ENCODE peak calls at places on chromosomes 4 and X, in six cellular contexts. P is mammary epithelial cell, N is psoas muscle, X is fibroblast of pulmonary artery, O is astrocyte, J is ovary. U is an unnamed sample.
A peak's percentile ranks its signal among the peaks of the same experiment; 100 is the strongest.

GRCh38 chrX:38770152-38770551 is 31.1 kb upstream of the MID1IP1 start:
- DNase-seq in P (no peak), N (no peak), X (no peak), O (no peak), J (no peak), U (no peak)

GRCh38 chr4:8770518-8771257 is 101.0 kb downstream of the HMX1 start:
- DNase-seq in P (no peak), N (peak; percentile 15), X (no peak), O (no peak), J (no peak), U (no peak)

GRCh38 chr4:2923141-2923551 is 40.1 kb downstream of the NOP14 start:
- DNase-seq in P (peak; percentile 55), N (no peak), X (peak; percentile 72), O (peak; percentile 51), J (peak; percentile 16), U (no peak)

GRCh38 chrX:40152173-40152705 is 54.5 kb upstream of the BCOR start:
- DNase-seq in P (no peak), N (peak; percentile 71), X (no peak), O (no peak), J (peak; percentile 50), U (no peak)

GRCh38 chrX:102154218-102154860 is 1.4 kb downstream of the BEX5 start:
- DNase-seq in P (no peak), N (no peak), X (no peak), O (no peak), J (peak; percentile 37), U (no peak)

GRCh38 chr4:85086721-85087120 is 120.2 kb upstream of the WDFY3 start:
- DNase-seq in P (no peak), N (no peak), X (no peak), O (no peak), J (no peak), U (no peak)

GRCh38 chr4:138588501-138588900 is 346.4 kb upstream of the SLC7A11 start:
- DNase-seq in P (no peak), N (no peak), X (no peak), O (no peak), J (no peak), U (no peak)

GRCh38 chrX:72371405-72371804 is 65.7 kb upstream of the CITED1 start:
- DNase-seq in P (no peak), N (no peak), X (no peak), O (no peak), J (no peak), U (no peak)

GRCh38 chr4:105548483-105548882 is 3.9 kb upstream of the ARHGEF38 start:
- DNase-seq in P (peak; percentile 84), N (no peak), X (no peak), O (no peak), J (no peak), U (no peak)

GRCh38 chr4:168797738-168798375 is 212.2 kb downstream of the CBR4 start:
- DNase-seq in P (no peak), N (no peak), X (no peak), O (no peak), J (no peak), U (no peak)

GRCh38 chr4:26288308-26288982 is 32.4 kb upstream of the RBPJ start:
- DNase-seq in P (no peak), N (no peak), X (peak; percentile 45), O (peak; percentile 41), J (no peak), U (no peak)

GRCh38 chrX:14712096-14712495 is 160.8 kb downstream of the FANCB start:
- DNase-seq in P (no peak), N (no peak), X (no peak), O (no peak), J (no peak), U (no peak)

GRCh38 chr4:124066579-124066978 is 646.0 kb downstream of the ANKRD50 start:
- DNase-seq in P (no peak), N (no peak), X (no peak), O (no peak), J (no peak), U (no peak)

GRCh38 chr4:36587909-36588472 is 306.6 kb downstream of the DTHD1 start:
- DNase-seq in P (no peak), N (no peak), X (no peak), O (no peak), J (no peak), U (no peak)

GRCh38 chr4:4502694-4503311 is 39.0 kb downstream of the STX18 start:
- DNase-seq in P (no peak), N (no peak), X (peak; percentile 54), O (peak; percentile 72), J (no peak), U (no peak)

DNA sequence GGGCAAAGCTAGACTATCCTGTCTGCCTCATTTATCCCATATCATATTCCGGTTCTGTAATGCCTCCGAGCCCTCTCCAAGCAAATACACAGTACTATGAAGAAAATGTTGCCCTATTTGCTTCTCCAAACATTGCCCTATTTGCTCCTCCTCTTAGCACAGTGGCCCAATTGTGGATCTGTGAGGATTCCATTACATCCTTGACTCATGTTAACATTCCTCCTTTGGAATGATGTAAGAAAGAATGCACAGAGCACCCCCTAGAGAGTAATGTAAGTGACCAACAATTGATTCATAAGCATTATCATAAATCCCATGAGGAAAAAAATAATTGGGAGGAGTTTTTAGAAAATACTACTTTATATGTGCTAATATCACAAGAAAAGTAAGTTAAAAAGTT is 11.3 kb upstream of the BTC start:
- DNase-seq in P (peak; percentile 52), N (no peak), X (peak; percentile 68), O (peak; percentile 53), J (no peak), U (no peak)
- TF ChIP-seq CTCF in P (peak; percentile 30), N (no peak), X (no peak), O (no peak), J (no peak), U (no peak)

DNA sequence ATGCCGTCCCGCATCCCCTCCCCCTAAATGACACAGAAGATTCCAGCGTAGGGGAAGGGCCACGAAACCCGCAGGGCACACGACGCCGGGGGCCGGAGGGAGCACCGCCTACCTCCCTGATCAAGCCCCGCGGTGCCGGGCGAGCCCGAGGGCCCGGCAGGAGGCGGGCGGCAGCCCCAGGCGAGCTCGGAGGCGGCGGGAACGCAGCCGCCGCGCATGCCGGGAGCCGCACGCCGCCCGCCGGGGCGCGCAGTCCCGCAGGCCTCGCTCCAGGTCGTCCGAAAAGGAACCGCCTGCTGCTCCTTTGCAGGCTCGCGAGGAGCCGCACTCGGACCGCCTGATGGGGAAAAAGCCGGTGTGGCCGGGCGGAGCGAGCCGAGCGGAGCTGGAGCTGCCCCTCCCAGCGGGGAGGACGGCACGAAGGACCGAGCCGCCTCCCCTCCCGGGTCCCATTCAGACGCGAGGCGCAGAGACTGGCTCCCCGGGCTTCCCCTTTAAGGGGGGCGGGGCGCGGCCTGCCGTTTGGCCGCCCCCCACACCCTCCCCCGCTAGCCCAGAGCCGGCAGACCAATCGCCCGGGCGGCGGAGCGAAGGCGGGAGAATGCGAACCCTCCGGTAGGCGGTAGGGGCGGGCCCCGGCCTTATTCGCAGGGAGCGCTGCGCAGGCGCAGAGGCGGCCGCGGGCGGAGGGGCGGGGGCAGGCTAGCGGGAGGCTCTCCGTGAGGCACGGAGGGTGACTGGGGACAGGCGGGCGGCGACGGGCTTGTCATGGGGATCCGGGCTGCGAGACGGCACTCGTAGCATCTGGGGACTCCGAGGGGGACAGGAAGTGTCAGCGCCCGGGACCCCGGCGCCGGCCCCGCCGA is 561 bp upstream of the ING2 start:
- DNase-seq in P (peak; percentile 99), N (peak; percentile 100), X (peak; percentile 98), O (peak; percentile 91), J (peak; percentile 100), U (peak; percentile 99)
- TF ChIP-seq CTCF in P (peak; percentile 36), N (peak; percentile 27), X (no peak), O (no peak), J (peak; percentile 5), U (peak; percentile 33)

GRCh38 chr4:40553995-40554394 is 75.7 kb downstream of the RBM47 start:
- DNase-seq in P (no peak), N (no peak), X (no peak), O (no peak), J (no peak), U (no peak)

GRCh38 chr4:40548256-40548655 is 81.4 kb downstream of the RBM47 start:
- DNase-seq in P (no peak), N (no peak), X (peak; percentile 35), O (peak; percentile 77), J (no peak), U (no peak)

GRCh38 chr4:40552536-40552935 is 77.1 kb downstream of the RBM47 start:
- DNase-seq in P (no peak), N (no peak), X (no peak), O (peak; percentile 69), J (no peak), U (no peak)

GRCh38 chr4:40547446-40548132 is 82.1 kb downstream of the RBM47 start:
- DNase-seq in P (no peak), N (no peak), X (no peak), O (peak; percentile 27), J (no peak), U (no peak)

DNA sequence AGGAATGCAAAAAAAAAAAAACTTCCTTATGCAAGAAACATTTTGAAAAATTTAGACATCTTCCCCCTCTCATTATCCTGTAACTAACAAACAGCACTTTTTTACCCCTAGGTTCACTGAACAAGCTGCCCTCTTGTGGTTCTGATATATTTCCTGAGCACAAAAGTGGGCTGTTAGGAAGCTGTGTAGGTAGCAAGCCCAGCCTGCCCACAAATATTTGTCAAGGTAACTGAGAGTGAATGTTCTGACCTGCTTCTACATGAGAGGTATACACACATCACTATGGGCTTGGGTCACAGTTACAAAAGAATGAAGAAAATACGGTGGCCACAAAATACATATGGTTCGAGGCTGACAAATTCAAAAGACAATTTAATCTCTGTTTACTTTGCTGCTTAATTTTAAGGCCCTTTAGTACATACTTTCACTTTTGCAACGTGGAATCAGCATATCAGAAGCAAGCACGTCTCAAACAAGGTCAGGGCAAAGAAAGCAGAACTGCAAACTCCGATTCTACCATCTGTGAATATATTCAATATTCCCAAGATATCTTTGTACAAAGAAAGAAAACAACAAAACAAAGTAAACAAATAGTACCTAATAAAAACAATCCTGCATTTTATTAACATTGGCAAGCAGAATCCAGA is 78.6 kb downstream of the RBM47 start:
- DNase-seq in P (peak; percentile 78), N (no peak), X (peak; percentile 62), O (peak; percentile 34), J (no peak), U (no peak)
- TF ChIP-seq CTCF in P (peak; percentile 54), N (no peak), X (peak; percentile 56), O (peak; percentile 31), J (no peak), U (peak; percentile 48)

GRCh38 chr4:171785392-171785791 is 27.8 kb upstream of the GALNTL6 start:
- DNase-seq in P (no peak), N (no peak), X (no peak), O (no peak), J (no peak), U (no peak)
- TF ChIP-seq CTCF in P (peak; percentile 29), N (no peak), X (no peak), O (no peak), J (no peak), U (peak; percentile 14)

GRCh38 chr4:46390353-46391058 is 578 bp upstream of the GABRA2 start:
- DNase-seq in P (no peak), N (no peak), X (no peak), O (no peak), J (no peak), U (no peak)

GRCh38 chr4:46389301-46389761 is 597 bp downstream of the GABRA2 start:
- DNase-seq in P (peak; percentile 30), N (no peak), X (peak; percentile 16), O (no peak), J (no peak), U (peak; percentile 11)

GRCh38 chr4:46388860-46389259 is 1.1 kb downstream of the GABRA2 start:
- DNase-seq in P (no peak), N (no peak), X (no peak), O (no peak), J (no peak), U (no peak)

GRCh38 chr4:46386570-46386969 is 3.4 kb downstream of the GABRA2 start:
- DNase-seq in P (no peak), N (no peak), X (peak; percentile 18), O (no peak), J (no peak), U (no peak)

GRCh38 chr4:46387956-46388355 is 2.0 kb downstream of the GABRA2 start:
- DNase-seq in P (no peak), N (no peak), X (no peak), O (no peak), J (no peak), U (no peak)
- TF ChIP-seq CTCF in P (peak; percentile 6), N (no peak), X (no peak), O (no peak), J (no peak), U (peak; percentile 22)